ENCODE peak calls at places on chromosome 17, in five cellular contexts. V is A549, Q is H1, S is stomach, U is left ventricle myocardium inferior. E is an unnamed sample. For H3K4me1, the result is how much of the 10 kb centered on the place peaks cover.

GRCh38 chr17:41530062-41531048 is 2.2 kb upstream of the KRT19 start:
- DNase-seq in V (peak), Q (no peak), S (peak), U (no peak), E (no peak)

GRCh38 chr17:57008958-57009357 is 31.0 kb downstream of the SCPEP1 start:
- DNase-seq in V (no peak), Q (no peak), S (no peak), U (no peak), E (no peak)

GRCh38 chr17:16987830-16988601 is 16.1 kb upstream of the TNFRSF13B start:
- DNase-seq in V (peak), Q (no peak), S (peak), U (peak), E (peak)

GRCh38 chr17:46020023-46020735 is 21.1 kb downstream of the STH start:
- DNase-seq in V (no peak), Q (no peak), S (no peak), U (no peak), E (no peak)

GRCh38 chr17:17345294-17345597 is 42.1 kb downstream of the NT5M start:
- DNase-seq in V (no peak), Q (peak), S (peak), U (no peak), E (no peak)

GRCh38 chr17:37110816-37111215 is 162.1 kb downstream of the AATF start:
- DNase-seq in V (no peak), Q (no peak), S (no peak), U (no peak), E (no peak)

GRCh38 chr17:72270530-72270929 is 149.7 kb downstream of the SOX9 start:
- DNase-seq in V (no peak), Q (no peak), S (no peak), U (peak), E (peak)

GRCh38 chr17:75927286-75927922 is 13.4 kb downstream of the FBF1 start:
- DNase-seq in V (peak), Q (no peak), S (peak), U (no peak), E (no peak)

GRCh38 chr17:68133370-68134045 is 98.0 kb downstream of the KPNA2 start:
- DNase-seq in V (no peak), Q (peak), S (no peak), U (peak), E (no peak)

GRCh38 chr17:31548709-31549108 is 157.2 kb downstream of the RAB11FIP4 start:
- DNase-seq in V (no peak), Q (no peak), S (no peak), U (no peak), E (no peak)

GRCh38 chr17:31549121-31549524 is 157.6 kb downstream of the RAB11FIP4 start:
- DNase-seq in V (peak), Q (no peak), S (no peak), U (no peak), E (no peak)

GRCh38 chr17:31552568-31552967 is 161.1 kb downstream of the RAB11FIP4 start:
- DNase-seq in V (no peak), Q (no peak), S (no peak), U (no peak), E (no peak)

GRCh38 chr17:31549525-31550388 is 158.3 kb downstream of the RAB11FIP4 start:
- DNase-seq in V (peak), Q (peak), S (peak), U (peak), E (peak)

GRCh38 chr17:31550389-31551056 is 159.0 kb downstream of the RAB11FIP4 start:
- DNase-seq in V (no peak), Q (no peak), S (no peak), U (no peak), E (no peak)
- TF ChIP-seq CTCF in V (no peak), Q (no peak), S (no peak), U (no peak), E (no peak)

GRCh38 chr17:29747660-29748059 is 124.9 kb upstream of the CORO6 start:
- DNase-seq in V (no peak), Q (no peak), S (no peak), U (no peak), E (no peak)
- H3K4me1 ChIP-seq in V (under half), Q (under half), S (under half), U (half or more), E (half or more)

DNA sequence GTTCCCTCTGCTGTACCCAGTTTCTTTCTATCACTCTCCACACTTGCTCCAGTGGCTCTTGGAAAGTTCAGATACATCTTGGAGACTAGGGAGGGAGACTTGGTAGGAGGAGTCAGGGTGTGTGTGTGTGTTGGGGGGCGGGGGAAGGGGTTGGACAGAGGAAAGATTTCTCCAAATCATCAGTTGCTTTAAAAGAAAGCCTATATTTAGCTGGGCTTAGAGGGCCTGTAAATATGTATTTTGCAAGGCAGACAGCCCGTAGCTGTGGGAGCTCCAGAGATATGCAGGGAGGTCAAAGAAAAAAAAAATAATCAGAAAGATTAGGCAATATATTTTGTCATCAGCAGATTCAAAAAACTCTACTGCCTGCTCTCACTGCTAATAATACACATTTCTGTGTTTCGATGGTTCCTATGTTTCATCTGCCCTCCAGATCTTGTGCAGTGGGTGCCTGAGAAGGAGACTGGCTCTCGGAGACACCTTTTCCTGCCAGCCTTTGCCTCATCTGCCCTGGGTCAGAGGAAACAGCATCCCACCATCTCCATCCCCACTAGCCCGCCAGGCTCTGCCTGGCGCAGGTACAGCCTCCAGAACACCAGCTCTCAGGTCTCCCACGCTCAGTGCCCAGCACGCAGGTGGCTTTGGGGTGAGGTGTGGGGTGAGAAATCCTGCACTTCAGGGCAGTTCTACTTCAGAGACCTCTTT is 4.8 kb upstream of the PPP1R9B start:
- DNase-seq in V (no peak), Q (no peak), S (no peak), U (no peak), E (peak)
- H3K4me3 ChIP-seq in V (no peak), Q (no peak), S (no peak), U (no peak), E (peak)

DNA sequence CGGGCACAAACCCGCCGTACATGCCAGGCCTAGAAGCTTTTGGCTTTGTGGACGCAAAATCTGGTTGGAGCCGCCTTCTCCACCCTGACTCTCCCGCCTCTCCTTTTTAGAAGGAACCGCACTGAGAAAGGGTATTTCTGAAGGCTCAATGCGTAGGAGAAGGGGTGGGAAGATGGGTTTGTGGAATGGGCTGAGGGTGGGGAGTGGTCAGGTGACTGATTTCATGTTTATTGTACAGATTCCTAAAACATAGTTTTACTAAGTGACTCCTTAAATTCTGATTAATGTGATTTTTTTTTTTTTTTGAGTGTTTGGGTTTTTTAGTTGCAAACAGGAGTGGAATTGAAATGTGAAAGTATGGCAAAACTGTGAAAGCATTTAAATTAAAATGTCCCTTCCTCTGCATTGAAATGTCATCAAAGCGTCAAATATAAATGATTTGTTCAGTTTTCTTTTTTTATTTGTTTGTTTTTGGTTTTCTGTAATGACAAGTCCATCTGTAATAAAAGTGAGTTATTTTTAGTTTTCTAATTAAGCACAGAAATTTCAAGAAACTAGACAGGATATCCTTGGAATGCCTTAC is 1.8 kb upstream of the TOB1 start:
- DNase-seq in V (no peak), Q (no peak), S (no peak), U (no peak), E (no peak)
- TF ChIP-seq CTCF in V (no peak), Q (no peak), S (no peak), U (no peak), E (no peak)

GRCh38 chr17:50051606-50052005 is 4.3 kb upstream of the ITGA3 start:
- DNase-seq in V (no peak), Q (no peak), S (no peak), U (no peak), E (no peak)
- H3K4me1 ChIP-seq in V (half or more), Q (under half), S (half or more), U (under half), E (under half)

DNA sequence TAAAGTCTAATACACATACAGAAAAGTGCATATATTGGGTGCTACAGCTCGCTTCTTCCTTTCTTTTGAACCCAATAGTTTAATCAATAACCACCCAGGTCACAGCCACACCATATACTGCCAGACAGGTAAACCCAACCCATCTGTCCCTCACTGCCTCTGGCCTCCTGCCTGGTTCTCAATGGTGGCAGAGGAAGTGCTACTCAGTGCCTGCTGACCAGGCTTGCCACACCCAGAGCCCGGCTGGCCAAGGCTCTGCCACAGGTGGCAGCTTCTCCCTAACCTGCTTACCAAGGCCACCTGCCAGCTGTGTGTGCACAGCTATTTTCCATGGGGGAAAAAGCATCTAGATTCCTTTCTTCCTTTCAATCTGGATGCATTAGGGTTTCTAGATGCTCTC is 584 bp downstream of the PMP22 start:
- DNase-seq in V (no peak), Q (no peak), S (peak), U (peak), E (peak)
- H3K4me3 ChIP-seq in V (no peak), Q (no peak), S (peak), U (peak), E (peak)

GRCh38 chr17:38917259-38917658 is 8.2 kb upstream of the LASP1NB start:
- DNase-seq in V (no peak), Q (no peak), S (no peak), U (no peak), E (no peak)
- TF ChIP-seq CTCF in V (peak), Q (no peak), S (no peak), U (no peak), E (no peak)

GRCh38 chr17:2396192-2396567 is 4.7 kb downstream of the MNT start:
- DNase-seq in V (no peak), Q (no peak), S (no peak), U (no peak), E (no peak)

GRCh38 chr17:2394775-2395191 is 6.1 kb downstream of the MNT start:
- DNase-seq in V (no peak), Q (no peak), S (no peak), U (no peak), E (no peak)

GRCh38 chr17:2393954-2394749 is 6.7 kb downstream of the MNT start:
- DNase-seq in V (no peak), Q (no peak), S (no peak), U (no peak), E (peak)

GRCh38 chr17:2396568-2397246 is 4.2 kb downstream of the MNT start:
- DNase-seq in V (peak), Q (peak), S (peak), U (peak), E (peak)

GRCh38 chr17:2395258-2396170 is 5.3 kb downstream of the MNT start:
- DNase-seq in V (peak), Q (no peak), S (no peak), U (no peak), E (peak)
- H3K4me1 ChIP-seq in V (half or more), Q (under half), S (half or more), U (half or more), E (half or more)

GRCh38 chr17:9238340-9239259 is 217.3 kb downstream of the NTN1 start:
- DNase-seq in V (no peak), Q (no peak), S (no peak), U (no peak), E (no peak)
- H3K4me3 ChIP-seq in V (no peak), Q (no peak), S (no peak), U (peak), E (peak)

DNA sequence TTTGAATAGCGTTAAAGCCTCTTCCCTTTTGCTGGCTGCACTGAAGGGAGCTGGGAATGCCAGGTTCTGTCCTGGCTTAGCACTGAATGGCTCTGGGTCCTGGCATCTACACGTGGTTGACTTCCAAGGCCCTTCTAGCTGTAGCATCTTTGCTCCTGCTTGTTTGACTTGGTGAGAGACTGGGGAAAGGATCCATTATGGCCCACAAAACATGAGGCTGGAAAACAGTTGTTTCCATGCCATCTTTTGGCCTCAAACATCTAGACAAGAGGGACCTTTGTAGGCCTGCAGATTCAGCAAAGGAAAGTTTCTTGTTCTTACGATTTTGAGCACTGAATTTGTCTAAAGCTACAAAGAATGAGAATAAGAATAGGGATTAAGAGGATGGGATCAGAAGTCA is 32.5 kb downstream of the EPN2 start:
- DNase-seq in V (no peak), Q (no peak), S (no peak), U (no peak), E (no peak)
- TF ChIP-seq CTCF in V (no peak), Q (no peak), S (no peak), U (no peak), E (no peak)